ENCODE peak calls at places on chromosomes 7 and 10, in five cellular contexts. M, Z, H, I and E are unnamed samples.
A peak's percentile ranks its signal among the peaks of the same experiment; 100 is the strongest.

GRCh38 chr10:25522946-25523608 is 348.3 kb downstream of the GPR158 start:
- ATAC-seq in M (no peak), Z (peak; percentile 62), H (no peak), I (no peak), E (no peak)

GRCh38 chr7:141562036-141562435 is 10.8 kb downstream of the AGK start:
- ATAC-seq in M (no peak), Z (no peak), H (peak; percentile 34), I (no peak), E (no peak)

GRCh38 chr7:87029078-87029477 is 30.4 kb downstream of the ELAPOR2 start:
- ATAC-seq in M (no peak), Z (no peak), H (no peak), I (no peak), E (no peak)

GRCh38 chr7:20435305-20435704 is 104.6 kb downstream of the ITGB8 start:
- ATAC-seq in M (no peak), Z (no peak), H (peak; percentile 74), I (peak; percentile 47), E (peak; percentile 85)

GRCh38 chr10:93718937-93719725 is 16.7 kb upstream of the FRA10AC1 start:
- ATAC-seq in M (no peak), Z (peak; percentile 30), H (peak; percentile 4), I (no peak), E (no peak)

GRCh38 chr10:15211464-15211979 is 43.0 kb upstream of the NMT2 start:
- ATAC-seq in M (no peak), Z (no peak), H (no peak), I (no peak), E (no peak)

GRCh38 chr10:43039629-43040481 is 37.0 kb upstream of the RET start:
- ATAC-seq in M (no peak), Z (no peak), H (no peak), I (no peak), E (no peak)

GRCh38 chr10:91249700-91250099 is 29.2 kb downstream of the PCGF5 start:
- ATAC-seq in M (no peak), Z (no peak), H (no peak), I (no peak), E (no peak)

GRCh38 chr7:78194609-78195008 is 396.0 kb downstream of the PHTF2 start:
- ATAC-seq in M (no peak), Z (no peak), H (no peak), I (no peak), E (no peak)

GRCh38 chr7:137652721-137653120 is 194.1 kb downstream of the DGKI start:
- ATAC-seq in M (no peak), Z (no peak), H (no peak), I (no peak), E (no peak)

GRCh38 chr10:129199826-129200225 is 267.2 kb upstream of the MGMT start:
- ATAC-seq in M (no peak), Z (no peak), H (no peak), I (no peak), E (no peak)

GRCh38 chr10:4998671-4999070 is 5.0 kb downstream of the AKR1C2 start:
- ATAC-seq in M (no peak), Z (no peak), H (no peak), I (no peak), E (no peak)

GRCh38 chr10:132421377-132422168 is 24.6 kb downstream of the PWWP2B start:
- ATAC-seq in M (peak; percentile 67), Z (peak; percentile 82), H (peak; percentile 88), I (peak; percentile 87), E (peak; percentile 87)

GRCh38 chr7:129394982-129395906 is 39.0 kb upstream of the STRIP2 start:
- ATAC-seq in M (peak; percentile 49), Z (no peak), H (no peak), I (no peak), E (no peak)

GRCh38 chr10:24466616-24466949 is 257.1 kb downstream of the ARHGAP21 start:
- ATAC-seq in M (peak; percentile 3), Z (peak; percentile 49), H (no peak), I (no peak), E (no peak)

GRCh38 chr7:155449008-155449879 is 8.7 kb upstream of the EN2 start:
- ATAC-seq in M (no peak), Z (peak; percentile 28), H (no peak), I (no peak), E (no peak)

GRCh38 chr10:70940834-70941568 is 52.6 kb upstream of the PCBD1 start:
- ATAC-seq in M (no peak), Z (no peak), H (no peak), I (peak; percentile 11), E (no peak)

GRCh38 chr10:115118346-115118745 is 25.2 kb downstream of the ATRNL1 start:
- ATAC-seq in M (no peak), Z (no peak), H (no peak), I (no peak), E (no peak)

GRCh38 chr7:55794527-55794926 is 68.0 kb downstream of the SEPTIN14 start:
- ATAC-seq in M (no peak), Z (no peak), H (no peak), I (no peak), E (no peak)

GRCh38 chr10:33064706-33065105 is 106.7 kb upstream of the ITGB1 start:
- ATAC-seq in M (no peak), Z (no peak), H (no peak), I (no peak), E (no peak)

GRCh38 chr7:154339169-154339568 is 287.0 kb downstream of the DPP6 start:
- ATAC-seq in M (no peak), Z (no peak), H (no peak), I (no peak), E (no peak)

GRCh38 chr10:85682621-85683020 is 684.0 kb downstream of the GRID1 start:
- ATAC-seq in M (no peak), Z (no peak), H (no peak), I (no peak), E (no peak)

GRCh38 chr10:15879663-15880062 is 19.4 kb upstream of the MINDY3 start:
- ATAC-seq in M (no peak), Z (no peak), H (no peak), I (no peak), E (no peak)

GRCh38 chr10:11832042-11832441 is 8.9 kb downstream of the PROSER2 start:
- ATAC-seq in M (peak; percentile 49), Z (no peak), H (no peak), I (no peak), E (no peak)

GRCh38 chr10:102782698-102783540 is 39.2 kb downstream of the WBP1L start:
- ATAC-seq in M (peak; percentile 62), Z (no peak), H (peak; percentile 66), I (peak; percentile 79), E (peak; percentile 80)

GRCh38 chr10:112815238-112816032 is 134.6 kb upstream of the TCF7L2 start:
- ATAC-seq in M (peak; percentile 38), Z (no peak), H (no peak), I (no peak), E (peak; percentile 7)

GRCh38 chr10:72409167-72409566 is 54.4 kb upstream of the DNAJB12 start:
- ATAC-seq in M (no peak), Z (no peak), H (no peak), I (no peak), E (no peak)

GRCh38 chr10:102452672-102453340 is 1.5 kb upstream of the C10orf95 start:
- ATAC-seq in M (peak; percentile 2), Z (no peak), H (no peak), I (no peak), E (peak; percentile 21)

GRCh38 chr10:86747796-86748581 is 8.4 kb upstream of the BMPR1A start:
- ATAC-seq in M (peak; percentile 56), Z (peak; percentile 56), H (no peak), I (no peak), E (no peak)

GRCh38 chr7:50499092-50499491 is 48.9 kb upstream of the FIGNL1 start:
- ATAC-seq in M (no peak), Z (no peak), H (no peak), I (no peak), E (no peak)

GRCh38 chr10:5827841-5828240 is 14.6 kb upstream of the GDI2 start:
- ATAC-seq in M (no peak), Z (no peak), H (no peak), I (no peak), E (no peak)

GRCh38 chr7:26385240-26385639 is 93.6 kb downstream of the SNX10 start:
- ATAC-seq in M (no peak), Z (no peak), H (no peak), I (no peak), E (no peak)

GRCh38 chr7:115005942-115006341 is 84.0 kb downstream of the MDFIC start:
- ATAC-seq in M (peak; percentile 99), Z (peak; percentile 78), H (no peak), I (no peak), E (no peak)

GRCh38 chr10:71337219-71337625 is 18.2 kb downstream of the SLC29A3 start:
- ATAC-seq in M (peak; percentile 85), Z (no peak), H (no peak), I (no peak), E (no peak)

GRCh38 chr7:44626620-44627019 is 20.2 kb downstream of the OGDH start:
- ATAC-seq in M (no peak), Z (no peak), H (no peak), I (no peak), E (no peak)
- H3K4me1 ChIP-seq in M (peaks cover 17% of the 10 kb centered on the region), Z (peaks cover 10% of the 10 kb centered on the region), H (peaks cover 69% of the 10 kb centered on the region), I (peaks cover 81% of the 10 kb centered on the region), E (no peaks in the 10 kb centered on the region)

GRCh38 chr10:52774600-52775106 is 2.1 kb upstream of the MBL2 start:
- ATAC-seq in M (peak; percentile 81), Z (no peak), H (no peak), I (no peak), E (no peak)

GRCh38 chr10:52770904-52771303 is 1.7 kb downstream of the MBL2 start:
- ATAC-seq in M (no peak), Z (no peak), H (no peak), I (no peak), E (no peak)

GRCh38 chr10:52771534-52772455 is 789 bp downstream of the MBL2 start:
- ATAC-seq in M (peak; percentile 62), Z (no peak), H (no peak), I (no peak), E (no peak)

GRCh38 chr10:52774182-52774581 is 1.6 kb upstream of the MBL2 start:
- ATAC-seq in M (no peak), Z (no peak), H (no peak), I (no peak), E (no peak)

GRCh38 chr10:52772623-52773022 is at the start of gene MBL2:
- ATAC-seq in M (peak; percentile 52), Z (no peak), H (no peak), I (no peak), E (no peak)
- H3K27ac ChIP-seq in M (peak within 1 kb of the TSS; percentile 78), Z (no peak within 1 kb of the TSS), H (no peak within 1 kb of the TSS), I (no peak within 1 kb of the TSS), E (no peak within 1 kb of the TSS)

DNA sequence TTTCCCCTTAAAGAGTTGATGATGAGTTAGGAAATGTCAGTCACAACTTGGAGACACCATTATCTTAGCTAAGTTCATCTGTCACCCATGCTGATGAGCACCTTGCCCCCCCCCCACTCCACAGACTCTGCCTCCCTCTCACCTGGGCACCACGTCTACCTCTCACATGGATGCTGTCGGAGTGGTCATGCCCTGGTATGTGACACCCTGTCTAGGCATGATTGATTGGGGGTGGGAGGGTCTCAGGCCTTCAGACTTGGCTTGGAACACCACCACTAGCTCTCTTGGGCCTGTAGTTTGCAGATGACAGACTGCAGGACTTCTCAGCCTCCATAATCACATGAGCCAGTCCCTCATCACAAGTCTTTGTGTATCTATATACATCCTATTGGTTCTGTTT is 78.0 kb downstream of the WDR37 start:
- ATAC-seq in M (peak; percentile 20), Z (no peak), H (no peak), I (no peak), E (no peak)
- TF ChIP-seq CTCF in M (no peak), Z (no peak), H (no peak), I (no peak), E (no peak)

GRCh38 chr7:30914611-30915601 is 3.3 kb downstream of the AQP1 start:
- ATAC-seq in M (no peak), Z (peak; percentile 37), H (no peak), I (no peak), E (peak; percentile 11)
- H3K4me1 ChIP-seq in M (no peaks in the 10 kb centered on the region), Z (peaks cover 9% of the 10 kb centered on the region), H (peaks cover 77% of the 10 kb centered on the region), I (peaks cover 99% of the 10 kb centered on the region), E (no peaks in the 10 kb centered on the region)

GRCh38 chr7:138893258-138893657 is 87.9 kb downstream of the KIAA1549 start:
- ATAC-seq in M (no peak), Z (no peak), H (no peak), I (no peak), E (no peak)
- H3K27ac ChIP-seq in M (no peak overlapping the region), Z (peak overlapping the region; percentile 76), H (no peak overlapping the region), I (no peak overlapping the region), E (no peak overlapping the region)